ENCODE peak calls at places on chromosomes 2 and 18, in ten cellular contexts. H is uterus; Y is kidney; G is keratinocyte; K is prostate gland; T is body of pancreas; B is breast epithelium; U is CD4-positive, CD25-positive, alpha-beta regulatory T cell; Q is Peyer's patch; I is mammary epithelial cell. E is an unnamed sample. For H3K4me1, the result is how much of the 10 kb centered on the place peaks cover.

GRCh38 chr2:151423760-151424159 is 14.1 kb downstream of the RIF1 start:
- DNase-seq in K (no peak), H (no peak), I (no peak), G (no peak), U (no peak), T (no peak), B (no peak), Q (no peak), Y (no peak), E (no peak)

GRCh38 chr2:232276739-232277313 is 101.7 kb upstream of the ALPP start:
- DNase-seq in K (no peak), H (no peak), Q (no peak), Y (no peak), I (no peak), T (no peak), G (no peak), U (no peak), B (no peak), E (no peak)

GRCh38 chr2:101831351-101831865 is 133.9 kb downstream of the MAP4K4 start:
- DNase-seq in T (peak), U (peak), H (peak), G (no peak), I (peak), Y (peak), B (peak), K (peak), Q (peak), E (peak)

GRCh38 chr2:216535454-216535995 is 36.9 kb downstream of the RPL37A start:
- DNase-seq in I (peak), Q (no peak), U (no peak), H (peak), Y (peak), T (peak), G (no peak), B (peak), K (peak), E (no peak)

GRCh38 chr2:13676269-13676668 is 956.2 kb upstream of the LRATD1 start:
- DNase-seq in K (no peak), U (no peak), Y (no peak), H (no peak), B (no peak), I (peak), G (no peak), Q (no peak), T (no peak), E (peak)

GRCh38 chr2:218482651-218483050 is 63.7 kb downstream of the VIL1 start:
- DNase-seq in B (no peak), T (no peak), Y (no peak), Q (no peak), K (no peak), I (no peak), G (no peak), U (no peak), H (no peak), E (no peak)

GRCh38 chr18:68533641-68534040 is 181.3 kb downstream of the TMX3 start:
- DNase-seq in U (no peak), K (no peak), G (no peak), I (no peak), B (no peak), Q (no peak), H (no peak), T (no peak), Y (no peak), E (no peak)

GRCh38 chr2:218003265-218003950 is 613 bp upstream of the TNS1 start:
- DNase-seq in Q (no peak), K (no peak), B (no peak), T (peak), G (no peak), H (peak), Y (no peak), U (no peak), I (no peak), E (no peak)

GRCh38 chr18:2881088-2881487 is 34.3 kb downstream of the EMILIN2 start:
- DNase-seq in Q (no peak), T (no peak), I (no peak), B (no peak), K (no peak), Y (no peak), G (no peak), U (no peak), H (no peak), E (no peak)

GRCh38 chr2:167966937-167967913 is 280.2 kb downstream of the STK39 start:
- DNase-seq in B (no peak), H (no peak), K (no peak), Y (no peak), G (no peak), U (no peak), Q (no peak), T (no peak), I (no peak), E (no peak)

GRCh38 chr2:143205106-143205764 is 76.0 kb downstream of the ARHGAP15 start:
- DNase-seq in T (no peak), B (no peak), I (peak), Y (no peak), G (peak), H (no peak), K (no peak), U (no peak), Q (no peak), E (no peak)

GRCh38 chr18:38023871-38024270 is 458.3 kb upstream of the CELF4 start:
- DNase-seq in G (no peak), T (no peak), B (no peak), H (no peak), Q (no peak), U (no peak), Y (no peak), I (no peak), K (no peak), E (no peak)

DNA sequence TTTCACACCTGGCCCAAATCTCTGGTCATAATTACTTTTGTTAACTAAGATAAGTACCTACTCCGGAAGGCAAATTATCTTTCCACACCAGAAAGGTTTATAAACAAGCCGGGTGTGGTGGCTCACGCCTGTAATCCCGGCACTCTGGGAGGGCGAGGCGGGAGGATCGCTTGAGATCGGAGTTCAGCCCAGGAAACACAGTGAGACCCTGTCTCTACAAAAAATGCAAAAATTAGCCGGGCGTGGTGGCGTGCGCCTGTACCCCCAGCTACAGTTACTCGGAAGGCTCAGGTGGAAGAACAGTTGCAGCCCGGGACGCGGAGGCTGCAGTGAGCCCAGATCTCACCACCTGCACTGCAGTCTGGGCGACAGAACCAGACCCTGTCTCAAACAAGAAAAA is 2.1 kb downstream of the PUM2 start:
- DNase-seq in U (no peak), T (no peak), B (no peak), G (no peak), Y (no peak), K (no peak), H (no peak), Q (no peak), I (no peak), E (no peak)
- H3K4me1 ChIP-seq in U (half or more), T (half or more), B (under half), G (under half), Y (under half), K (under half), H (under half), Q (under half), I (under half), E (under half)

DNA sequence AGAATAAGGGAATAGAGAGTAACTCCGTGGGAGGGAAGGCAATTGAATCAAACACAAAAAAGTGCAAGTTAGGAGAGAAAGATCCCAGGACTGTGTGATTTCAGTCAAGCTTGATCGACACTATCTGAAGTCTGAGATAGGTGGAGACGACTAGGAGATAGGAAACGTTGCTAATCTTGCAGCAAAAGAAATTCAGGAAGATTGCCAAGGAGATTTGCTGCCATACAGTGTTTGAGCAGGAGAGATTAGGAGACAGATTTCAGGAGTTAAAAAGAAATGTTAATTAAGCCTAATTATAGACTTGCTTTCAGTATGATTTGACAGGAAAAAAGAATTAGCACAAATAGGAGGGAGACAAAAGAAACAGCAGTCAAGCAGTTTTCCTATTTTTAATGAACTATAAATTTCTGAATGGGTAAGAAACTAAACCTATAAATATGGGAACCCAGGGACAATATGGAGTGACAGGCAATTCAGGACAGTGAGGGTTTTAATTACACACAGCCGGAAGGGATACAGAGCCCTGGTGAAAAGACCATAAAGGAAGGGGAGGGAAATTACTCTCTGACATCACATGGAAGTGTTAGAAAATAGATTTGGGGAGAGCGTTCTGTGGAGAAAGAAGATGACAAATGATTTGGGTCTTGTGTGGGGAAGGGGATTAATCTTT is 72.6 kb downstream of the SUCLG1 start:
- DNase-seq in Q (no peak), K (no peak), Y (no peak), I (no peak), U (no peak), H (no peak), G (no peak), T (no peak), B (no peak), E (peak)
- H3K4me3 ChIP-seq in Q (no peak), K (no peak), Y (no peak), I (no peak), U (no peak), H (no peak), G (no peak), T (no peak), B (no peak), E (no peak)

GRCh38 chr2:16615246-16615645 is 50.4 kb downstream of the CYRIA start:
- DNase-seq in I (no peak), U (no peak), B (no peak), Q (no peak), T (no peak), H (no peak), K (no peak), Y (no peak), G (no peak), E (no peak)

GRCh38 chr2:16612490-16612889 is 53.1 kb downstream of the CYRIA start:
- DNase-seq in T (no peak), Y (no peak), B (no peak), K (no peak), I (no peak), G (no peak), Q (no peak), H (no peak), U (no peak), E (no peak)

GRCh38 chr2:16614314-16614860 is 51.2 kb downstream of the CYRIA start:
- DNase-seq in G (no peak), Q (no peak), H (no peak), I (no peak), U (no peak), T (no peak), B (no peak), Y (no peak), K (no peak), E (no peak)

GRCh38 chr2:16615687-16616615 is 49.7 kb downstream of the CYRIA start:
- DNase-seq in G (no peak), Y (no peak), I (no peak), B (no peak), K (no peak), U (no peak), Q (no peak), T (no peak), H (peak), E (no peak)

GRCh38 chr2:16613475-16613874 is 52.2 kb downstream of the CYRIA start:
- DNase-seq in B (no peak), G (no peak), Q (no peak), I (no peak), T (no peak), Y (no peak), K (no peak), U (no peak), H (no peak), E (peak)
- H3K4me1 ChIP-seq in B (under half), G (under half), Q (under half), I (under half), T (under half), Y (under half), K (under half), U (under half), H (under half), E (under half)

DNA sequence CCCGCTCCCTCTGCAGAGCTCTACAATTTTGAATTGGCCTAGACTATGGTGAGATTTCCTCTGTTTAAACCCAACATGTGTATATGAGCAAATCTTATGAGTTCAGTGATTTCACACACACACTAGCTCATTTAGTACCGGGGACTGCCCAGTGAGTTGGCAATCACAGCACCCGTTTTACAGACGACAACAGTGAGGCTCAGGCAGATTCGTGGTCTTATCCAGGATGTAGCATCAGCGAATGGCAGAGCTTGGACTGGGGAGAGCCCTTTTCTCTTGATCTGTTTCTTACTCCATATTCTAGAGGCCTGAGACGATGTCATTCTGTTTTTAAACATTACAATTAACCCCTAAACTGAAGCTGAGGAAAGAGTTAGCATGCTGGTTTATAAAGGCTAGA is 419.9 kb downstream of the NBAS start:
- DNase-seq in I (no peak), B (no peak), G (no peak), Y (no peak), K (no peak), Q (no peak), U (no peak), H (no peak), T (no peak), E (no peak)
- H3K4me3 ChIP-seq in I (no peak), B (no peak), G (no peak), Y (no peak), K (no peak), Q (no peak), U (peak), H (no peak), T (no peak), E (no peak)